ENCODE peak calls at places on chromosomes 3 and 15, in nine cellular contexts. S is body of pancreas; J is A549; I is AG08395; C is HFFc6; D is PC-9; V is stimulated activated CD4-positive, alpha-beta T cell treated with anti-CD3 and anti-CD28 coated beads, Interleukin-15, amount 100 ng/mL, for 24 hours; X is activated T-cell treated with anti-CD3 and anti-CD28 coated beads, Interleukin-2, amount 50 U/mL, for 1 hour; U is mammary epithelial cell. E is an unnamed sample.

GRCh38 chr15:92617197-92618037 is 38.2 kb downstream of the FAM174B start:
- DNase-seq in S (peak), J (peak), V (no peak), C (peak), U (no peak), X (no peak), I (peak), D (peak), E (no peak)

GRCh38 chr3:80233576-80233975 is 465.8 kb upstream of the ROBO1 start:
- DNase-seq in U (peak), J (no peak), S (no peak), C (no peak), X (no peak), I (no peak), V (no peak), D (no peak), E (no peak)

GRCh38 chr3:64067510-64068346 is 44.4 kb upstream of the PSMD6 start:
- DNase-seq in X (no peak), D (no peak), I (no peak), J (no peak), V (no peak), S (no peak), U (no peak), C (no peak), E (no peak)

GRCh38 chr15:75750261-75751050 is 37.8 kb upstream of the CSPG4 start:
- DNase-seq in X (no peak), D (no peak), J (no peak), I (no peak), C (no peak), V (no peak), S (no peak), U (no peak), E (no peak)

GRCh38 chr15:91135201-91136130 is 35.4 kb downstream of the SV2B start:
- DNase-seq in I (no peak), D (no peak), X (no peak), C (no peak), V (no peak), J (no peak), U (no peak), S (no peak), E (no peak)

GRCh38 chr3:154781595-154781994 is 298.5 kb upstream of the MME start:
- DNase-seq in I (no peak), D (no peak), V (no peak), C (no peak), U (no peak), X (no peak), S (no peak), J (no peak), E (no peak)

GRCh38 chr3:83076041-83076440 is 1314.6 kb upstream of the GBE1 start:
- DNase-seq in C (no peak), S (no peak), U (no peak), I (no peak), D (no peak), V (no peak), J (no peak), X (no peak), E (no peak)

GRCh38 chr15:73265536-73266153 is 103.1 kb downstream of the HCN4 start:
- DNase-seq in S (peak), D (peak), C (peak), X (peak), V (peak), J (peak), U (peak), I (peak), E (peak)

GRCh38 chr3:113663324-113663750 is 33.1 kb downstream of the USF3 start:
- DNase-seq in X (no peak), S (peak), I (no peak), C (no peak), D (no peak), J (no peak), U (no peak), V (no peak), E (no peak)

GRCh38 chr3:133277813-133278212 is 122.0 kb upstream of the BFSP2 start:
- DNase-seq in U (no peak), I (no peak), D (no peak), X (no peak), J (no peak), C (no peak), S (no peak), V (no peak), E (no peak)

GRCh38 chr15:31434418-31435255 is 108.0 kb downstream of the KLF13 start:
- DNase-seq in I (peak), U (peak), S (no peak), D (no peak), C (peak), V (peak), X (peak), J (no peak), E (peak)

GRCh38 chr15:56383011-56383410 is 17.8 kb downstream of the TEX9 start:
- DNase-seq in D (no peak), X (no peak), I (no peak), S (no peak), J (no peak), U (peak), C (no peak), V (no peak), E (no peak)

GRCh38 chr3:14976317-14976716 is 28.9 kb downstream of the NR2C2 start:
- DNase-seq in C (no peak), I (no peak), V (no peak), U (no peak), S (no peak), J (no peak), X (no peak), D (no peak), E (no peak)

GRCh38 chr3:194730369-194730768 is 44.7 kb downstream of the FAM43A start:
- DNase-seq in V (no peak), I (no peak), X (no peak), S (peak), C (peak), D (peak), J (no peak), U (peak), E (no peak)

GRCh38 chr3:159881828-159882309 is 106.8 kb upstream of the IL12A start:
- DNase-seq in V (no peak), D (peak), I (no peak), S (no peak), C (no peak), U (peak), J (no peak), X (no peak), E (no peak)

GRCh38 chr3:53238051-53238850 is 17.6 kb downstream of the TKT start:
- DNase-seq in D (peak), I (peak), V (no peak), U (peak), C (peak), J (peak), X (no peak), S (no peak), E (no peak)

GRCh38 chr3:186044427-186044826 is 64.5 kb downstream of the ETV5 start:
- DNase-seq in I (no peak), V (no peak), X (no peak), C (no peak), D (no peak), J (no peak), U (no peak), S (peak), E (no peak)

GRCh38 chr15:28907338-28907961 is 21.7 kb downstream of the APBA2 start:
- DNase-seq in J (no peak), V (no peak), X (no peak), S (no peak), D (no peak), C (no peak), I (no peak), U (no peak), E (no peak)

GRCh38 chr3:151421956-151422355 is 37.4 kb upstream of the P2RY12 start:
- DNase-seq in V (no peak), C (no peak), I (no peak), U (no peak), J (no peak), S (no peak), X (no peak), D (no peak), E (no peak)

GRCh38 chr3:84958495-84959469 is at the start of gene CADM2:
- DNase-seq in J (peak), V (peak), S (peak), D (peak), C (peak), X (peak), I (peak), U (peak), E (peak)

GRCh38 chr3:55065331-55065730 is 137.5 kb upstream of the LRTM1 start:
- DNase-seq in U (no peak), V (no peak), X (no peak), D (no peak), S (no peak), I (no peak), C (no peak), J (no peak), E (no peak)

GRCh38 chr3:157070186-157070585 is 89.8 kb downstream of the CCNL1 start:
- DNase-seq in X (no peak), U (no peak), I (no peak), J (no peak), C (no peak), V (no peak), D (no peak), S (no peak), E (no peak)

GRCh38 chr15:58361291-58361759 is 70.5 kb upstream of the LIPC start:
- DNase-seq in X (no peak), U (no peak), I (peak), J (no peak), C (peak), S (no peak), D (no peak), V (no peak), E (no peak)

GRCh38 chr3:54932606-54933005 is 4.7 kb upstream of the LRTM1 start:
- DNase-seq in D (no peak), C (no peak), X (no peak), S (no peak), U (no peak), V (no peak), J (no peak), I (no peak), E (no peak)

GRCh38 chr3:196085534-196085933 is 3.6 kb upstream of the TFRC start:
- DNase-seq in V (no peak), I (no peak), C (no peak), D (no peak), X (no peak), U (no peak), J (no peak), S (no peak), E (no peak)

GRCh38 chr3:150603888-150604319 is 783 bp downstream of the SELENOT start:
- DNase-seq in U (no peak), S (no peak), D (peak), J (peak), I (no peak), X (no peak), C (no peak), V (no peak), E (no peak)

GRCh38 chr3:189839576-189839975 is 208.4 kb downstream of the TP63 start:
- DNase-seq in S (no peak), D (no peak), V (no peak), J (peak), U (peak), X (no peak), C (peak), I (peak), E (no peak)

GRCh38 chr3:125042725-125043406 is 12.9 kb downstream of the HEG1 start:
- DNase-seq in C (no peak), J (no peak), X (no peak), U (no peak), V (no peak), I (peak), D (no peak), S (no peak), E (no peak)

GRCh38 chr3:117892431-117892841 is 1142.2 kb downstream of the IGSF11 start:
- DNase-seq in D (no peak), U (no peak), V (no peak), S (no peak), X (no peak), I (peak), J (no peak), C (no peak), E (no peak)

GRCh38 chr3:39639344-39640236 is 169.8 kb upstream of the MYRIP start:
- DNase-seq in C (peak), X (no peak), U (peak), D (peak), V (peak), S (no peak), I (peak), J (peak), E (peak)

GRCh38 chr15:41530363-41530956 is 13.6 kb downstream of the RPAP1 start:
- DNase-seq in J (no peak), X (no peak), I (no peak), U (no peak), C (no peak), V (no peak), D (no peak), S (no peak), E (no peak)

GRCh38 chr15:38565287-38565670 is 665 bp upstream of the RASGRP1 start:
- DNase-seq in D (no peak), X (no peak), I (no peak), J (no peak), C (no peak), V (no peak), S (no peak), U (no peak), E (no peak)

GRCh38 chr3:11553436-11554235 is 90.1 kb downstream of the VGLL4 start:
- DNase-seq in J (no peak), I (no peak), D (no peak), S (peak), U (no peak), V (no peak), X (no peak), C (no peak), E (no peak)

GRCh38 chr3:122553171-122553570 is 10.9 kb downstream of the PARP9 start:
- DNase-seq in U (no peak), J (no peak), S (no peak), V (no peak), I (no peak), C (no peak), X (no peak), D (no peak), E (no peak)

GRCh38 chr15:50116477-50116876 is 2.6 kb downstream of the ATP8B4 start:
- DNase-seq in D (no peak), I (peak), X (no peak), S (no peak), V (peak), C (peak), J (peak), U (peak), E (peak)

GRCh38 chr3:114619771-114620170 is 325.9 kb downstream of the TIGIT start:
- DNase-seq in C (no peak), J (no peak), S (no peak), D (no peak), U (peak), V (no peak), X (no peak), I (no peak), E (no peak)

GRCh38 chr3:117003501-117003900 is 293.9 kb downstream of the TUSC7 start:
- DNase-seq in I (no peak), X (no peak), U (no peak), D (no peak), S (no peak), V (no peak), J (no peak), C (no peak), E (no peak)

GRCh38 chr15:29348308-29348914 is 78.8 kb upstream of the NSMCE3 start:
- DNase-seq in S (no peak), C (no peak), X (no peak), V (no peak), J (no peak), U (no peak), D (no peak), I (peak), E (no peak)

GRCh38 chr3:24496529-24497482 is 2.2 kb upstream of the THRB start:
- DNase-seq in U (no peak), S (peak), X (no peak), V (peak), C (peak), J (peak), D (peak), I (peak), E (no peak)

E was measured in T-helper 1 cell.